ENCODE peak calls at places on chromosomes 7 and 10, in seven cellular contexts. S is colonic mucosa; R is neural progenitor cell; Z is HepG2; C is CD4-positive, alpha-beta memory T cell; E is adrenal gland; U is osteoblast. T is an unnamed sample.

GRCh38 chr10:42932735-42933453 is 144.0 kb upstream of the RET start:
- DNase-seq in U (peak; percentile 55), C (peak; percentile 25), E (no peak), S (peak; percentile 34), R (peak; percentile 87), Z (no peak), T (no peak)

GRCh38 chr7:157527686-157528085 is 190.9 kb downstream of the DNAJB6 start:
- DNase-seq in R (no peak), Z (no peak), E (no peak), U (no peak), S (no peak), C (no peak), T (no peak)

GRCh38 chr10:123649672-123650071 is 16.5 kb upstream of the GPR26 start:
- DNase-seq in C (no peak), U (no peak), R (no peak), S (no peak), Z (no peak), E (peak; percentile 1), T (no peak)

GRCh38 chr7:3267928-3268690 is 32.9 kb upstream of the SDK1 start:
- DNase-seq in R (no peak), C (no peak), S (no peak), Z (no peak), E (no peak), U (peak; percentile 77), T (no peak)

GRCh38 chr10:32412499-32412853 is 33.5 kb upstream of the CCDC7 start:
- DNase-seq in R (no peak), S (no peak), Z (no peak), E (no peak), U (peak; percentile 34), C (no peak), T (no peak)

GRCh38 chr7:100220833-100221718 is 1.3 kb downstream of the PVRIG start:
- DNase-seq in C (peak; percentile 87), S (no peak), R (no peak), U (no peak), E (no peak), Z (no peak), T (peak; percentile 23)

GRCh38 chr10:101214446-101215396 is 14.5 kb downstream of the LBX1 start:
- DNase-seq in E (peak; percentile 69), U (peak; percentile 93), C (peak; percentile 71), S (peak; percentile 71), Z (peak; percentile 50), R (peak; percentile 93), T (peak; percentile 67)

GRCh38 chr7:32381024-32381601 is 109.1 kb downstream of the LSM5 start:
- DNase-seq in C (no peak), E (no peak), R (no peak), S (no peak), Z (no peak), U (peak; percentile 89), T (no peak)

GRCh38 chr7:123537026-123537642 is 2.7 kb upstream of the IQUB start:
- DNase-seq in R (no peak), S (no peak), C (peak; percentile 27), E (no peak), Z (peak; percentile 13), U (no peak), T (no peak)

GRCh38 chr10:122419016-122419415 is 35.4 kb upstream of the ARMS2 start:
- DNase-seq in S (no peak), R (no peak), Z (no peak), E (no peak), U (no peak), C (no peak), T (no peak)

GRCh38 chr10:4354382-4354812 is 471.6 kb upstream of the AKR1E2 start:
- DNase-seq in Z (no peak), C (no peak), U (no peak), S (peak; percentile 27), R (no peak), E (no peak), T (no peak)

GRCh38 chr10:123429631-123430257 is 236.4 kb upstream of the GPR26 start:
- DNase-seq in R (peak; percentile 55), C (no peak), S (no peak), U (no peak), Z (no peak), E (no peak), T (no peak)

GRCh38 chr7:78279035-78279434 is 480.5 kb downstream of the PHTF2 start:
- DNase-seq in E (no peak), R (no peak), C (no peak), U (peak; percentile 47), S (no peak), Z (no peak), T (no peak)

GRCh38 chr7:539731-540411 is 20.2 kb upstream of the PDGFA start:
- DNase-seq in R (no peak), E (no peak), Z (peak; percentile 90), C (no peak), S (peak; percentile 96), U (no peak), T (peak; percentile 67)

GRCh38 chr7:536231-536630 is 16.6 kb upstream of the PDGFA start:
- DNase-seq in U (no peak), E (no peak), Z (no peak), S (no peak), C (no peak), R (no peak), T (no peak)

GRCh38 chr7:538764-539685 is 19.4 kb upstream of the PDGFA start:
- DNase-seq in U (no peak), S (peak; percentile 66), E (no peak), Z (peak; percentile 74), R (no peak), C (no peak), T (peak; percentile 31)

GRCh38 chr7:540579-540978 is 20.9 kb upstream of the PDGFA start:
- DNase-seq in Z (no peak), S (no peak), E (no peak), C (no peak), U (no peak), R (no peak), T (no peak)

GRCh38 chr7:537911-538634 is 18.4 kb upstream of the PDGFA start:
- DNase-seq in U (peak; percentile 100), R (no peak), S (peak; percentile 96), E (peak; percentile 93), C (no peak), Z (peak; percentile 81), T (peak; percentile 88)
- H3K4me3 ChIP-seq in U (no peak overlapping the region), R (no peak overlapping the region), S (no peak overlapping the region), E (no peak overlapping the region), C (no peak overlapping the region), Z (peak overlapping the region; percentile 84), T (no peak overlapping the region)

GRCh38 chr7:30916767-30917166 is 5.1 kb downstream of the AQP1 start:
- DNase-seq in U (peak; percentile 3), Z (no peak), E (no peak), S (no peak), C (no peak), R (no peak), T (no peak)
- H3K27ac ChIP-seq in U (no peak overlapping the region), Z (no peak overlapping the region), E (no peak overlapping the region), S (no peak overlapping the region), C (no peak overlapping the region), R (no peak overlapping the region), T (peak overlapping the region; percentile 72)

DNA sequence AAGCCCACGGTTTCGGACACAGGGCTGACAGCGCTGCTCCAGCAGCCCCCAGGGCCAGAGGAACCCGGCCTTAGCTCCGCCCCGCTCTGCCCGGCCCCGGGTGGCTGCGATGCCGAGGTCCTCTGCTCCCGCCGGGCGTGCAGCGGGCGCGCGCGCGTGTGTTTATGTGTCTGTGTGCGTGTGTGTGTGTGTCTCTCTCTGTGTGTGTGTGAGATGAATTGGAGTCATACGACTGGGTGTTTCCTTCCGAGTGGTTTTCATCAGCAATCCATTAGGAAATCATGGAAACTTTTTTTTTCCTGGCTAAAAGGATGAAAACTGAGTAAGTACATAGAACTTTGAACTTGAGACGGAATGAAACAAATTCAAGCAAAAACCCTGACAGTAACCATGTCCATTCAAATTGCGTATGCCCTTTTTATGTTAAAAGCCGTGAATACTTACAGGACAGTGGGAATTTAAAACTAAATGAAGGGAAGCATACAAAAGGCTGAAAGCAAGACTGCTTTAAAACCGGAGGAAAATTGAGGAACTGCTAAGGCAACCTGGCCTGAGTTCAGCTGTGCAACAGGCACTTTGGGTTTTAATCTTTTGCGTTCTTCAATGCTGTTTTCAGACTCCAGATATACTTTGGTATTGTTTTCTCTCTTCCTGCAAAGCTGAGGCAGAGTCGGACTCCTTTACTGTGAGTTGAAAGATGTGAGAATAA is at the start of gene CPED1:
- DNase-seq in Z (peak; percentile 20), R (peak; percentile 77), U (peak; percentile 81), S (peak; percentile 73), C (no peak), E (peak; percentile 81), T (peak; percentile 55)
- H3K27me3 ChIP-seq in Z (no peaks in the 10 kb centered on the region), R (peaks cover 40% of the 10 kb centered on the region), U (no peaks in the 10 kb centered on the region), S (no peaks in the 10 kb centered on the region), C (peaks cover 39% of the 10 kb centered on the region), E (no peaks in the 10 kb centered on the region), T (peaks cover 8% of the 10 kb centered on the region)

GRCh38 chr7:129356176-129356575 is 78.1 kb upstream of the STRIP2 start:
- DNase-seq in S (no peak), Z (no peak), U (no peak), E (no peak), C (no peak), R (no peak), T (no peak)

GRCh38 chr7:129354428-129355157 is 79.6 kb upstream of the STRIP2 start:
- DNase-seq in C (no peak), E (no peak), U (no peak), R (no peak), Z (no peak), S (no peak), T (no peak)

GRCh38 chr7:129347330-129347729 is 86.9 kb upstream of the STRIP2 start:
- DNase-seq in S (no peak), E (no peak), R (no peak), C (no peak), Z (no peak), U (no peak), T (no peak)

GRCh38 chr7:129348023-129348740 is 86.0 kb upstream of the STRIP2 start:
- DNase-seq in C (no peak), E (no peak), U (no peak), Z (no peak), R (no peak), S (no peak), T (no peak)

GRCh38 chr7:129351320-129351719 is 82.9 kb upstream of the STRIP2 start:
- DNase-seq in E (no peak), Z (no peak), R (no peak), C (no peak), U (peak; percentile 27), S (no peak), T (no peak)
- H3K4me3 ChIP-seq in E (no peak overlapping the region), Z (no peak overlapping the region), R (no peak overlapping the region), C (no peak overlapping the region), U (no peak overlapping the region), S (no peak overlapping the region), T (no peak overlapping the region)

DNA sequence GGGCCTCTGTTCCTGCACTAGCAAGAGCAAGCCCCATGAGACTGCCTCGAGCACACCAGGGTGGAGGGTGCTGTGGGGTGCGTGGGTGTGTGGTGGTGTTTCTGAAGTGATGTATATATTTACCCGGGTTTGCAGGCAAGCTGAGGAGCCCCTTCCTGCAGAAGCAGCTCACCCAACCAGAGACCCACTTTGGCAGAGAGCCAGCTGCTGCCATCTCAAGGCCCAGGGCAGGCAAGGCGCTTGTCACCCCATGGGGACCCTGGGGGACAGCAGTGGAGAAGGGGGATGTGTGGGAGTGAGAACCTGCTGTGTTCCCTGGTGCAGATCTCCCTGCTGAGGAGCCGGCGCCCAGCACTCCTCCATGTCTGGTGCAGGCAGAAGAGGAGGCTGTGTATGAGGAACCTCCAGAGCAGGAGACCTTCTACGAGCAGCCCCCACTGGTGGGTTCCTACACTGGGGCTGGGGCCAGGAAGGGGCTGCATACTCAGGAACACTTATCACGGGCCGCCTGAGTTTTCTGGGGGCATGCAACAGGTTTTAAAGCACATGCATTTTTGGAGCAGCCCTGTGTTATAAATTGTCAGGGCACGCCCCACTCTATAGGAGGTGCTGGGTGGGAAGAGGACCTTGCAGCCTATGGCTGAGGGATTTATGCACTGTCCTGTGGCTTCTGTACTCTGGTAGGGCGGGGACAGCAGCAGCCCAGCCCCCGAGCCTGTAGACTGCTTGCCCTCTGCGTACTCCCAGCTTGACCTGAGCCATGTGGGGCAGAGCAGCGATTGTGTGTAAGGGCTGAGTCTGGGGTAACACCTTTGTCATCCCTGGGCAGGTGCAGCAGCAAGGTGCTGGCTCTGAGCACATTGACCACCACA is 5.9 kb downstream of the PGAM2 start:
- DNase-seq in S (no peak), C (no peak), Z (no peak), R (no peak), E (peak; percentile 50), U (peak; percentile 69), T (peak; percentile 12)
- H3K27ac ChIP-seq in S (no peak overlapping the region), C (no peak overlapping the region), Z (no peak overlapping the region), R (no peak overlapping the region), E (no peak overlapping the region), U (no peak overlapping the region), T (no peak overlapping the region)